ENCODE peak calls at places on chromosomes 6 and 20, in six cellular contexts. W is testis, P is astrocyte of the cerebellum, G is AG04450, Z is tibial artery, X is choroid plexus epithelial cell. B is an unnamed sample.

GRCh38 chr6:169857343-169858292 is 106.2 kb downstream of the ERMARD start:
- DNase-seq in Z (peak; percentile 0), G (no peak), W (peak; percentile 9), X (no peak), P (no peak), B (no peak)

GRCh38 chr6:127342296-127342945 is 988 bp downstream of the ECHDC1 start:
- DNase-seq in G (no peak), P (no peak), X (peak; percentile 50), Z (no peak), W (no peak), B (peak; percentile 55)

GRCh38 chr20:50172347-50173013 is 18.1 kb upstream of the CEBPB start:
- DNase-seq in X (peak; percentile 75), G (no peak), Z (peak; percentile 88), W (peak; percentile 84), P (no peak), B (peak; percentile 81)

GRCh38 chr20:50292324-50293243 is 102.0 kb downstream of the CEBPB start:
- DNase-seq in Z (peak; percentile 96), X (peak; percentile 97), W (peak; percentile 91), G (peak; percentile 93), P (peak; percentile 84), B (peak; percentile 97)

GRCh38 chr6:5712349-5713215 is 294.1 kb downstream of the NRN1 start:
- DNase-seq in X (no peak), Z (no peak), W (no peak), P (no peak), G (no peak), B (no peak)

GRCh38 chr6:104884867-104885517 is 25.3 kb upstream of the HACE1 start:
- DNase-seq in P (no peak), X (no peak), W (no peak), G (no peak), Z (no peak), B (no peak)

GRCh38 chr20:38685271-38685670 is 39.0 kb upstream of the SLC32A1 start:
- DNase-seq in Z (no peak), X (no peak), G (no peak), W (no peak), P (no peak), B (no peak)

GRCh38 chr6:74651948-74652347 is 553.9 kb downstream of the COL12A1 start:
- DNase-seq in Z (no peak), P (no peak), G (no peak), X (peak; percentile 16), W (no peak), B (peak; percentile 13)

GRCh38 chr6:141977782-141978181 is 154.9 kb upstream of the GJE1 start:
- DNase-seq in G (no peak), Z (no peak), X (no peak), P (no peak), W (no peak), B (no peak)

GRCh38 chr20:10309326-10309725 is 90.7 kb downstream of the SNAP25 start:
- DNase-seq in X (peak; percentile 93), P (peak; percentile 97), G (peak; percentile 83), Z (no peak), W (no peak), B (peak; percentile 88)

GRCh38 chr6:33356295-33356694 is 35.3 kb upstream of the KIFC1 start:
- DNase-seq in P (no peak), Z (no peak), W (no peak), G (no peak), X (no peak), B (no peak)

GRCh38 chr6:129929433-129929832 is 68.3 kb upstream of the TMEM244 start:
- DNase-seq in X (peak; percentile 78), G (peak; percentile 49), Z (no peak), W (no peak), P (peak; percentile 15), B (peak; percentile 89)

GRCh38 chr20:50369225-50370035 is 140.8 kb upstream of the PTPN1 start:
- DNase-seq in X (no peak), W (no peak), P (no peak), G (no peak), Z (no peak), B (no peak)

GRCh38 chr6:150692604-150693003 is 92.9 kb downstream of the PLEKHG1 start:
- DNase-seq in X (no peak), W (no peak), Z (no peak), G (no peak), P (no peak), B (no peak)

GRCh38 chr6:8177721-8178120 is 75.4 kb upstream of the EEF1E1 start:
- DNase-seq in P (no peak), X (peak; percentile 25), G (no peak), Z (no peak), W (no peak), B (no peak)

GRCh38 chr6:20564777-20565176 is 30.5 kb downstream of the CDKAL1 start:
- DNase-seq in Z (no peak), X (peak; percentile 12), G (no peak), W (no peak), P (no peak), B (peak; percentile 23)

GRCh38 chr6:20563377-20563776 is 29.1 kb downstream of the CDKAL1 start:
- DNase-seq in X (no peak), P (no peak), G (no peak), Z (no peak), W (no peak), B (no peak)

GRCh38 chr6:20564269-20564668 is 30.0 kb downstream of the CDKAL1 start:
- DNase-seq in W (no peak), Z (no peak), P (peak; percentile 20), X (peak; percentile 42), G (no peak), B (peak; percentile 61)

GRCh38 chr6:20554817-20555216 is 20.6 kb downstream of the CDKAL1 start:
- DNase-seq in G (no peak), X (no peak), W (no peak), Z (no peak), P (no peak), B (no peak)

DNA sequence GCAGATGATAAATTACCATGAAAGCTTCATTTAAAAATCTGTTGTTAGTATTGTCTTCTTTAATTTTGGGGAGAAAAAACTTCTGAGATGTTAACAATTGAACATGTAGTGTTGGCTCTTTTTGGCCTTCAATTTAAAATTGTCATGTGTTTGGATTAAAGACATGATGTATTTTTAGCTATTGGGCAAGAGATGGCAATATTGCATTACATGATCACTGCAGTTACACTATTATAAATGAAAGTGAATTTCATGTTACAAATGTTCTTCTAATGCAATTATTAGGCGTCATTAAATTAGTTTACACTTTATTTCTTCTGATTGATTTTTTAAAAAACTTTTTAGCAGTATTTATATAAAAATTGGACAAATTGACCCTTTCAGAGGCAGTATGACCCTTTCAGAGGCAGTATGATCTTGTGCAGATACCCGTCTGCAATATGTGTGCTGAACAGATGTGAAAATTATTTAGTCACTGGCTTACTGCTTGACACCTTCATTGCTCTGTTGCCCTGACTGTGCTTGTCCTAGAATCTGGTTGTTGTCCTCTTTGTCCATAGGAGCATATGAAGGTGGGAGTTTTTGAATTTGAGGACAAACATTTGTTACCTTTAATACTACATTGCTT is 25.8 kb downstream of the CDKAL1 start:
- DNase-seq in Z (no peak), X (peak; percentile 46), G (no peak), W (no peak), P (no peak), B (peak; percentile 46)
- TF ChIP-seq CTCF in Z (no peak), X (no peak), G (no peak), W (no peak), P (no peak), B (no peak)

DNA sequence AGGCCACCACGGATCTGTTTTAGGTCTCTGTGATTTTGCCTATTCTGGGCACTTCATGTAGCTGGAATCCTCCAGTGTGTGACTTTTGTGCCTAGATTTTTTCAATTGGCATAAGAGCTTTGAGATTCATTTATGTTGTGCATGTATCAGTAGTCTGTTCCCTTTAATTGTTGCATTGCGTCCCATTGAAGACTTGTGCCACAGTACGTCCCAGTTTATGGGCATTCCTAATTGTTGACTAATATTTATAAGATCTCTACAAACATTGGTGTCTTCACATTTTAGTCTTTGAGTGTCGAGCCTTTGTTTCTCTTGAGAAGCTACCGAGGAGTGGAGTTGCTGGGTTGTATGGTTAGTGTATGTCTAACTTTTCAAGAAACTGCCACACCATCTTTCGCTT is 704 bp upstream of the FAM210B start:
- DNase-seq in Z (no peak), P (no peak), W (no peak), X (no peak), G (no peak), B (no peak)
- H3K4me3 ChIP-seq in Z (peak overlapping the region; percentile 77), P (no peak overlapping the region), W (peak overlapping the region; percentile 98), X (no peak overlapping the region), G (no peak overlapping the region), B (peak overlapping the region; percentile 42)

DNA sequence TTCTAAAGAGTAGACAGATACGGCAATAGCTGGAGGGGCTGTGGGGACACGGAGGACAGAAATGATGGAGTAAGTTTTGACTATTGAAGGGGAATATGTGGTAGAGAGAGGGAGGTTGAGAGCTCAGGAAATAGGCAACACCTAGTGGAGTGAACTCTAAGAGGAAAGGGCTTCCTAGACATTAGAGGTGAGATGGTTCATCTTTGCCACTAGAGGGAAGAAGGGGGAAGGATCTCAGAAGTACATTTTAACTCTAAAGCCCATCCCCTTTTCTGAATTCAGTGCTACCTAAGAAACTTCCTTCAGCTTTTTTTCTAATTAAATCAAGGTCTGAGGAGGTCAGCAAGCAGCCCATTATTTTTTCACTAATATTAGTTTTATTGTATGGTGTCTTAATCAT is 689.4 kb upstream of the MAP3K7 start:
- DNase-seq in P (peak; percentile 38), X (peak; percentile 63), G (no peak), Z (no peak), W (no peak), B (no peak)
- TF ChIP-seq CTCF in P (peak; percentile 79), X (peak; percentile 56), G (peak; percentile 36), Z (no peak), W (no peak), B (peak; percentile 9)

DNA sequence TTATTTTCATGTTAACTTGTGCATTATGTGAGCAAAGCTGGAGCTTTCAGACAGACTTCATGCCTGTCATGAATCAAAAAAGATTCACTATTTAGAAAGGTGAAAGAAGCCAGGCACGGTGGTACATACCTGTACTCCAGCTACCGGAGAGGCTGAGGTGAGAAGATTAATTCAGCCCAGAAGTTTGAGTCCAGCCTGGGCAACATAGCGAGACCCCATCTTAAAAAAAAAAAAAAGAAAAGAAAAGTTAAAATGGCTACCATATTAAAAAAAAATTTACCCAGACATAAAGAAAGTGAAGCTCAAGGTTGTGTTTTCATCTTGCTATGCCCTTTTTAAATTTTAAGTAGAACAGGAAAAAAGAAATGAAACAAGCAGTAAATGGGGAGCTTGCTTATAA is 889 bp downstream of the CASS4 start:
- DNase-seq in Z (no peak), W (no peak), G (no peak), P (no peak), X (no peak), B (no peak)
- H3K4me3 ChIP-seq in Z (peak overlapping the region; percentile 12), W (no peak overlapping the region), G (peak overlapping the region; percentile 66), P (no peak overlapping the region), X (peak overlapping the region; percentile 62), B (no peak overlapping the region)

DNA sequence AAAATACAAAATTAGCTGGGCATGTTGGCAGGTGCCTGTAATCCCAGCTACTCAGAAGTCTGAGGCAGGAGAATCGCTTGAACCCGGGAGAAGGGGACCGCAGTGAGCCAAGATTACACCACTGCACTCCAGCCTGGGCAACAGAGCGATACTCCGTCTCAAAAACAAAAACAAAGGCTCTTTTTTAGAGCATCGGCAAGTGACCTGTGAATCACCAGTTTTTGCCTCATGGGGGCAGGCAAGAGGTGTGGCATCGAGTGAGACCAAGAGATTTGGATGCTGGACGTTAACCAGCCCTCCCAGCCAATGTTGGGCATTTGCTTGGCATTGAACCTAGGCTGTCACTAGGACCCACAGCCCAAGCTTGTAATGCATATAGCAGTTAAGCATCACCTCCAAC is 14.6 kb upstream of the CDK5RAP1 start:
- DNase-seq in W (peak; percentile 59), G (no peak), Z (peak; percentile 64), P (no peak), X (peak; percentile 64), B (peak; percentile 54)
- TF ChIP-seq CTCF in W (no peak), G (peak; percentile 55), Z (peak; percentile 68), P (peak; percentile 58), X (peak; percentile 66), B (peak; percentile 51)

B was measured in fibroblast of pulmonary artery.